ENCODE peak calls at places on chromosomes 3 and 15, in seven cellular contexts. One of them, this sample, is unnamed.
A peak's percentile ranks its signal among the peaks of the same experiment; 100 is the strongest.

GRCh38 chr3:118171236-118171852 is 863.3 kb downstream of the IGSF11 start:
- DNase-seq in CD8-positive, alpha-beta memory T cell: no peak
- DNase-seq in astrocyte: no peak
- DNase-seq in testis: no peak
- DNase-seq in left ventricle myocardium inferior: no peak
- DNase-seq in psoas muscle: no peak
- DNase-seq in hepatocyte: no peak
- DNase-seq in this sample: peak; percentile 31

GRCh38 chr3:130395916-130396315 is 50.4 kb downstream of the COL6A5 start:
- DNase-seq in CD8-positive, alpha-beta memory T cell: no peak
- DNase-seq in astrocyte: peak; percentile 23
- DNase-seq in testis: no peak
- DNase-seq in left ventricle myocardium inferior: no peak
- DNase-seq in psoas muscle: no peak
- DNase-seq in hepatocyte: peak; percentile 43
- DNase-seq in this sample: no peak

GRCh38 chr15:61474796-61475195 is 245.7 kb upstream of the RORA start:
- DNase-seq in CD8-positive, alpha-beta memory T cell: no peak
- DNase-seq in astrocyte: no peak
- DNase-seq in testis: no peak
- DNase-seq in left ventricle myocardium inferior: no peak
- DNase-seq in psoas muscle: no peak
- DNase-seq in hepatocyte: no peak
- DNase-seq in this sample: no peak

GRCh38 chr3:100104817-100105413 is 9.4 kb downstream of the FILIP1L start:
- DNase-seq in CD8-positive, alpha-beta memory T cell: no peak
- DNase-seq in astrocyte: no peak
- DNase-seq in testis: no peak
- DNase-seq in left ventricle myocardium inferior: no peak
- DNase-seq in psoas muscle: no peak
- DNase-seq in hepatocyte: no peak
- DNase-seq in this sample: no peak

GRCh38 chr3:12507871-12508281 is 23.6 kb downstream of the TSEN2 start:
- DNase-seq in CD8-positive, alpha-beta memory T cell: no peak
- DNase-seq in astrocyte: peak; percentile 54
- DNase-seq in testis: no peak
- DNase-seq in left ventricle myocardium inferior: no peak
- DNase-seq in psoas muscle: peak; percentile 60
- DNase-seq in hepatocyte: peak; percentile 13
- DNase-seq in this sample: no peak

GRCh38 chr3:115533218-115533617 is 90.1 kb upstream of the GAP43 start:
- DNase-seq in CD8-positive, alpha-beta memory T cell: no peak
- DNase-seq in astrocyte: no peak
- DNase-seq in testis: no peak
- DNase-seq in left ventricle myocardium inferior: no peak
- DNase-seq in psoas muscle: no peak
- DNase-seq in hepatocyte: no peak
- DNase-seq in this sample: no peak

GRCh38 chr15:31376511-31376910 is 49.9 kb downstream of the KLF13 start:
- DNase-seq in CD8-positive, alpha-beta memory T cell: no peak
- DNase-seq in astrocyte: no peak
- DNase-seq in testis: no peak
- DNase-seq in left ventricle myocardium inferior: peak; percentile 10
- DNase-seq in psoas muscle: no peak
- DNase-seq in hepatocyte: no peak
- DNase-seq in this sample: no peak

GRCh38 chr15:56042982-56043980 is 49.9 kb upstream of the NEDD4 start:
- DNase-seq in CD8-positive, alpha-beta memory T cell: peak; percentile 78
- DNase-seq in astrocyte: no peak
- DNase-seq in testis: no peak
- DNase-seq in left ventricle myocardium inferior: no peak
- DNase-seq in psoas muscle: no peak
- DNase-seq in hepatocyte: no peak
- DNase-seq in this sample: no peak

GRCh38 chr3:50299638-50299928 is 378 bp upstream of the HYAL3 start:
- DNase-seq in CD8-positive, alpha-beta memory T cell: no peak
- DNase-seq in astrocyte: no peak
- DNase-seq in testis: no peak
- DNase-seq in left ventricle myocardium inferior: no peak
- DNase-seq in psoas muscle: no peak
- DNase-seq in hepatocyte: no peak
- DNase-seq in this sample: no peak

GRCh38 chr3:50302095-50303037 is 1.0 kb downstream of the HYAL1 start:
- DNase-seq in CD8-positive, alpha-beta memory T cell: no peak
- DNase-seq in astrocyte: no peak
- DNase-seq in testis: no peak
- DNase-seq in left ventricle myocardium inferior: no peak
- DNase-seq in psoas muscle: peak; percentile 60
- DNase-seq in hepatocyte: no peak
- DNase-seq in this sample: peak; percentile 67

GRCh38 chr3:50299929-50300680 is 900 bp upstream of the HYAL3 start:
- DNase-seq in CD8-positive, alpha-beta memory T cell: no peak
- DNase-seq in astrocyte: peak; percentile 47
- DNase-seq in testis: no peak
- DNase-seq in left ventricle myocardium inferior: peak; percentile 24
- DNase-seq in psoas muscle: peak; percentile 71
- DNase-seq in hepatocyte: no peak
- DNase-seq in this sample: no peak

GRCh38 chr3:50298836-50299637 is at the start of the genes HYAL3 and NAA80:
- DNase-seq in CD8-positive, alpha-beta memory T cell: peak; percentile 99
- DNase-seq in astrocyte: peak; percentile 96
- DNase-seq in testis: peak; percentile 100
- DNase-seq in left ventricle myocardium inferior: peak; percentile 99
- DNase-seq in psoas muscle: peak; percentile 100
- DNase-seq in hepatocyte: peak; percentile 100
- DNase-seq in this sample: peak; percentile 100

DNA sequence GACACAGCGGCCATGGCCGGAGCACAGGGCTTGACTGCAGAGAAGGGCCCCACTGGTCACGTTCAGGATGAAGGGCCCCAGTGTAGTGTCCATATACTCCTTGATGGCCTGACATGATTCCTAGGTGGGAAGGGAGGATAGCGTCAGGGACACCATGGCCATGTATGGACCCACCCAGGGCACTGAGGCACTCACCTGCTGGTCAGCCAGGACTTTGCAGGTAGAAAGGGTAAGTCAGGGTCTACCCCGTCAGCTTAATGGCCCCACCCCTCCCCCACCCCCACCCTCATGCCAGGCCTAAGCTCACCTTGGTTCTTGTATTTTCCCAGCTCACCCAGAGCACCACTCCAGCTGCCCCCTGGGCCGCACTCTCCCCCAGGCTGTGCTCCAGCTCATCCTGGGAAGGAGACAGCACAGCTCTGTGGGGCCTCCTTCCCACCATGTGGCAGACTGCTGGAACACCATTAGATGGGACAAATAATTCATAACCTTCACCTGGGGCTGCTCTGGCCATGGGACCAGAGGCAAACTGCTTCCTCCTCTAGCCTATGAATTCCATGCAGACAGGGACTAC is 1.6 kb upstream of the HYAL3 start:
- DNase-seq in CD8-positive, alpha-beta memory T cell: no peak
- DNase-seq in astrocyte: no peak
- DNase-seq in testis: no peak
- DNase-seq in left ventricle myocardium inferior: no peak
- DNase-seq in psoas muscle: no peak
- DNase-seq in hepatocyte: no peak
- DNase-seq in this sample: no peak
- H3K27ac ChIP-seq in CD8-positive, alpha-beta memory T cell: peak overlapping the region; percentile 96
- H3K27ac ChIP-seq in astrocyte: no peak overlapping the region
- H3K27ac ChIP-seq in testis: no peak overlapping the region
- H3K27ac ChIP-seq in left ventricle myocardium inferior: peak overlapping the region; percentile 97
- H3K27ac ChIP-seq in psoas muscle: peak overlapping the region; percentile 88
- H3K27ac ChIP-seq in hepatocyte: peak overlapping the region; percentile 94
- H3K27ac ChIP-seq in this sample: peak overlapping the region; percentile 91

GRCh38 chr3:98513136-98513535 is 9.6 kb downstream of the CLDND1 start:
- DNase-seq in CD8-positive, alpha-beta memory T cell: no peak
- DNase-seq in astrocyte: peak; percentile 17
- DNase-seq in testis: no peak
- DNase-seq in left ventricle myocardium inferior: no peak
- DNase-seq in psoas muscle: peak; percentile 71
- DNase-seq in hepatocyte: no peak
- DNase-seq in this sample: no peak

GRCh38 chr3:98518816-98519215 is 3.9 kb downstream of the CLDND1 start:
- DNase-seq in CD8-positive, alpha-beta memory T cell: no peak
- DNase-seq in astrocyte: no peak
- DNase-seq in testis: no peak
- DNase-seq in left ventricle myocardium inferior: no peak
- DNase-seq in psoas muscle: no peak
- DNase-seq in hepatocyte: no peak
- DNase-seq in this sample: no peak

GRCh38 chr3:98514948-98515347 is 7.8 kb downstream of the CLDND1 start:
- DNase-seq in CD8-positive, alpha-beta memory T cell: no peak
- DNase-seq in astrocyte: no peak
- DNase-seq in testis: no peak
- DNase-seq in left ventricle myocardium inferior: no peak
- DNase-seq in psoas muscle: no peak
- DNase-seq in hepatocyte: no peak
- DNase-seq in this sample: no peak

GRCh38 chr3:98512576-98512975 is 10.1 kb downstream of the CLDND1 start:
- DNase-seq in CD8-positive, alpha-beta memory T cell: no peak
- DNase-seq in astrocyte: no peak
- DNase-seq in testis: no peak
- DNase-seq in left ventricle myocardium inferior: no peak
- DNase-seq in psoas muscle: no peak
- DNase-seq in hepatocyte: no peak
- DNase-seq in this sample: no peak

DNA sequence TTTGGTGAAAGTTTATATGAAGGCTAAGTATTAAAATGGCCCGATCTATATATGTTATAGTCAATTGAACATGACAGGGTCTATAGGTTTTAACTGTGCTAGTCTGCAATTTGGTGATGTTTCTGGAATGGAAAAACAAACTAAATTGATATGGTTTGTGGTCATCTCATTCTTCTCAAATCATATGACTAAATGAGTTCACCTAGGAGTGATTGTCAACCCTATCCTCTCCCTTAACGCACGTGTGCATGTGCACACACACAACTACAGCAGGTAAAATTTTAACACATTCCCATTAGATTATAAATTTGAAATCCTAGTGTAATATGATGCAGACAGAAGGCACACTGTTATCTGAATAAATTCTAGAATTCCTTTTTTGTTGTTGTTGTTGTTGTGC is 9.0 kb downstream of the CLDND1 start:
- DNase-seq in CD8-positive, alpha-beta memory T cell: no peak
- DNase-seq in astrocyte: no peak
- DNase-seq in testis: no peak
- DNase-seq in left ventricle myocardium inferior: no peak
- DNase-seq in psoas muscle: no peak
- DNase-seq in hepatocyte: no peak
- DNase-seq in this sample: no peak
- H3K27ac ChIP-seq in CD8-positive, alpha-beta memory T cell: no peak overlapping the region
- H3K27ac ChIP-seq in astrocyte: no peak overlapping the region
- H3K27ac ChIP-seq in testis: no peak overlapping the region
- H3K27ac ChIP-seq in left ventricle myocardium inferior: no peak overlapping the region
- H3K27ac ChIP-seq in psoas muscle: no peak overlapping the region
- H3K27ac ChIP-seq in hepatocyte: no peak overlapping the region
- H3K27ac ChIP-seq in this sample: no peak overlapping the region

GRCh38 chr15:63974036-63974435 is 72.2 kb downstream of the DAPK2 start:
- DNase-seq in CD8-positive, alpha-beta memory T cell: no peak
- DNase-seq in astrocyte: no peak
- DNase-seq in testis: no peak
- DNase-seq in left ventricle myocardium inferior: no peak
- DNase-seq in psoas muscle: no peak
- DNase-seq in hepatocyte: no peak
- DNase-seq in this sample: no peak

GRCh38 chr15:63972801-63973200 is 73.5 kb downstream of the DAPK2 start:
- DNase-seq in CD8-positive, alpha-beta memory T cell: no peak
- DNase-seq in astrocyte: no peak
- DNase-seq in testis: no peak
- DNase-seq in left ventricle myocardium inferior: no peak
- DNase-seq in psoas muscle: no peak
- DNase-seq in hepatocyte: no peak
- DNase-seq in this sample: no peak

GRCh38 chr15:63971427-63971805 is 74.9 kb downstream of the DAPK2 start:
- DNase-seq in CD8-positive, alpha-beta memory T cell: peak; percentile 19
- DNase-seq in astrocyte: no peak
- DNase-seq in testis: no peak
- DNase-seq in left ventricle myocardium inferior: no peak
- DNase-seq in psoas muscle: peak; percentile 73
- DNase-seq in hepatocyte: no peak
- DNase-seq in this sample: no peak

GRCh38 chr15:63971904-63972303 is 74.4 kb downstream of the DAPK2 start:
- DNase-seq in CD8-positive, alpha-beta memory T cell: no peak
- DNase-seq in astrocyte: no peak
- DNase-seq in testis: no peak
- DNase-seq in left ventricle myocardium inferior: no peak
- DNase-seq in psoas muscle: no peak
- DNase-seq in hepatocyte: no peak
- DNase-seq in this sample: no peak

DNA sequence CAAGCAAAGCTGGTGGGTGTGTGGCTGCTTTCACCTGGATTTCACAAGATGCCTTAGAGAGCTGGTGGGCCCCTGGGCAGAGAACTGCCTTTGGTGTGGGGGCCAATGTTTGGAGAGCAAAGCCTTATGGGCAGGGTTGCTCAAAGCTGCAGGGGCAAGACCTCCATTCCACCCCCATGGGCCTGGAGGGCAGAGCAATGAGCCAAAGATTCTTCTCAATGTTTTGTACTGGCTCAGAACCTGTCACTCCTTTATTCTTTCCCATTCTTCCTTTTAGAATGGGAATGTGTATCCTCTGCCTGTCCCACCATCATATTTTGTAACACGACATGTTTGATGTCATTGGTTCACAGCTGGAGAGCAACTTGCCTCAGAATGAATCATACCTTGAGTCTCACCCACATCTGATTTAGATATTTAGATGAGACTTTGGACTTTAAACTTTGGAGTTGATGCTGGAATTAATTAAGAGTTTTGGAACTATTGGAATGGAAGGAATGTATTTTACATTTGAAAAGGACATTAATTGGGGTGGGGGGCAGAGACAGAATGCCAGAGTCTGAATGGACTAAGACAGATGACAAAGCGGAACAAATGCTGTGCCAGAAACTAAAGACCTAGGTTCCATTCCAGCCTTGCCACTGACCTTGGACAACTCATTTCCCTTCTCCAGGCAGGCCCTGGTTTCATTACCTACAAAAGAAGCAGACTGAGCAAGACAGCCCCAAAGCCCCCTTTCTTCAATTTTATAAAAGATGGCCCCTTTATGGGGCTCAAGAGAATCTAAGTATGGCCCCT is 72.9 kb downstream of the DAPK2 start:
- DNase-seq in CD8-positive, alpha-beta memory T cell: no peak
- DNase-seq in astrocyte: peak; percentile 55
- DNase-seq in testis: no peak
- DNase-seq in left ventricle myocardium inferior: no peak
- DNase-seq in psoas muscle: no peak
- DNase-seq in hepatocyte: no peak
- DNase-seq in this sample: no peak
- H3K27ac ChIP-seq in CD8-positive, alpha-beta memory T cell: no peak overlapping the region
- H3K27ac ChIP-seq in astrocyte: no peak overlapping the region
- H3K27ac ChIP-seq in testis: no peak overlapping the region
- H3K27ac ChIP-seq in left ventricle myocardium inferior: peak overlapping the region; percentile 95
- H3K27ac ChIP-seq in psoas muscle: peak overlapping the region; percentile 78
- H3K27ac ChIP-seq in hepatocyte: no peak overlapping the region
- H3K27ac ChIP-seq in this sample: peak overlapping the region; percentile 77

GRCh38 chr3:61979645-61980430 is 393.5 kb downstream of the FEZF2 start:
- DNase-seq in CD8-positive, alpha-beta memory T cell: no peak
- DNase-seq in astrocyte: no peak
- DNase-seq in testis: no peak
- DNase-seq in left ventricle myocardium inferior: no peak
- DNase-seq in psoas muscle: no peak
- DNase-seq in hepatocyte: no peak
- DNase-seq in this sample: no peak

GRCh38 chr3:61978460-61979419 is 394.6 kb downstream of the FEZF2 start:
- DNase-seq in CD8-positive, alpha-beta memory T cell: no peak
- DNase-seq in astrocyte: no peak
- DNase-seq in testis: no peak
- DNase-seq in left ventricle myocardium inferior: no peak
- DNase-seq in psoas muscle: no peak
- DNase-seq in hepatocyte: no peak
- DNase-seq in this sample: no peak

GRCh38 chr3:61985020-61985419 is 388.3 kb downstream of the FEZF2 start:
- DNase-seq in CD8-positive, alpha-beta memory T cell: no peak
- DNase-seq in astrocyte: peak; percentile 61
- DNase-seq in testis: no peak
- DNase-seq in left ventricle myocardium inferior: no peak
- DNase-seq in psoas muscle: no peak
- DNase-seq in hepatocyte: no peak
- DNase-seq in this sample: no peak

GRCh38 chr3:61983479-61983878 is 389.9 kb downstream of the FEZF2 start:
- DNase-seq in CD8-positive, alpha-beta memory T cell: no peak
- DNase-seq in astrocyte: peak; percentile 30
- DNase-seq in testis: no peak
- DNase-seq in left ventricle myocardium inferior: no peak
- DNase-seq in psoas muscle: no peak
- DNase-seq in hepatocyte: no peak
- DNase-seq in this sample: no peak

GRCh38 chr3:61981005-61981404 is 392.3 kb downstream of the FEZF2 start:
- DNase-seq in CD8-positive, alpha-beta memory T cell: no peak
- DNase-seq in astrocyte: no peak
- DNase-seq in testis: no peak
- DNase-seq in left ventricle myocardium inferior: no peak
- DNase-seq in psoas muscle: no peak
- DNase-seq in hepatocyte: no peak
- DNase-seq in this sample: no peak
- H3K27ac ChIP-seq in CD8-positive, alpha-beta memory T cell: no peak overlapping the region
- H3K27ac ChIP-seq in astrocyte: no peak overlapping the region
- H3K27ac ChIP-seq in testis: no peak overlapping the region
- H3K27ac ChIP-seq in left ventricle myocardium inferior: no peak overlapping the region
- H3K27ac ChIP-seq in psoas muscle: no peak overlapping the region
- H3K27ac ChIP-seq in hepatocyte: no peak overlapping the region
- H3K27ac ChIP-seq in this sample: no peak overlapping the region